ENCODE peak calls at places on chromosomes 7 and 10, in eight cellular contexts. R is osteocyte, W is CD14-positive monocyte, S is smooth muscle cell of the brain vasculature, E is Caco-2, K is upper lobe of left lung, C is mesendoderm, G is activated T-cell treated with anti-CD3 and anti-CD28 coated beads for 1 hour. O is an unnamed sample.

GRCh38 chr10:2067015-2067414 is 329.7 kb upstream of the ADARB2 start:
- DNase-seq in E (no peak), C (no peak), K (no peak), R (no peak), S (no peak), W (no peak), G (no peak), O (no peak)

GRCh38 chr10:60236869-60237524 is 152.7 kb downstream of the ANK3 start:
- DNase-seq in E (no peak), S (no peak), R (no peak), W (peak), G (no peak), C (no peak), K (peak), O (no peak)

GRCh38 chr10:12907651-12908050 is 93.9 kb downstream of the CCDC3 start:
- DNase-seq in R (peak), W (no peak), S (peak), C (peak), G (no peak), E (no peak), K (no peak), O (no peak)

GRCh38 chr10:120011359-120012132 is 119.0 kb downstream of the SEC23IP start:
- DNase-seq in K (no peak), E (peak), W (no peak), S (no peak), G (no peak), R (no peak), C (peak), O (peak)

GRCh38 chr7:82050134-82050533 is 280.3 kb upstream of the HGF start:
- DNase-seq in R (no peak), S (peak), K (no peak), G (no peak), C (peak), W (no peak), E (peak), O (no peak)

GRCh38 chr10:132536241-132536963 is 1.2 kb upstream of the INPP5A start:
- DNase-seq in W (peak), E (peak), G (no peak), S (no peak), R (no peak), K (peak), C (no peak), O (peak)

GRCh38 chr10:51201947-51202346 is 127.7 kb downstream of the PRKG1 start:
- DNase-seq in C (no peak), S (no peak), G (no peak), E (no peak), R (no peak), W (no peak), K (no peak), O (no peak)

GRCh38 chr10:43322769-43323168 is 48.7 kb upstream of the FXYD4 start:
- DNase-seq in C (peak), R (peak), K (peak), G (peak), S (peak), W (peak), E (no peak), O (peak)

GRCh38 chr7:75066521-75066920 is 7.1 kb downstream of the RCC1L start:
- DNase-seq in E (no peak), R (no peak), G (no peak), C (no peak), W (no peak), K (no peak), S (no peak), O (no peak)

GRCh38 chr10:133117036-133117687 is 29.4 kb downstream of the ADGRA1 start:
- DNase-seq in R (no peak), W (no peak), G (no peak), C (no peak), S (no peak), K (no peak), E (no peak), O (no peak)

GRCh38 chr10:119020627-119020946 is 8.9 kb upstream of the NANOS1 start:
- DNase-seq in E (no peak), K (no peak), C (no peak), S (no peak), G (no peak), W (no peak), R (no peak), O (no peak)

GRCh38 chr10:78435484-78436222 is 402.0 kb downstream of the RPS24 start:
- DNase-seq in K (no peak), C (no peak), W (no peak), E (no peak), S (no peak), R (no peak), G (no peak), O (no peak)

GRCh38 chr10:126420571-126421275 is 32.4 kb upstream of the ADAM12 start:
- DNase-seq in W (no peak), E (no peak), G (no peak), R (no peak), C (no peak), S (no peak), K (no peak), O (no peak)

GRCh38 chr10:23141995-23142394 is 46.6 kb downstream of the MSRB2 start:
- DNase-seq in G (no peak), R (no peak), W (no peak), E (no peak), S (no peak), K (no peak), C (no peak), O (no peak)

GRCh38 chr7:47557317-47557985 is 24.5 kb downstream of the TNS3 start:
- DNase-seq in G (no peak), R (no peak), W (no peak), E (no peak), K (no peak), S (no peak), C (no peak), O (no peak)

GRCh38 chr7:56083150-56083785 is 9.5 kb downstream of the PHKG1 start:
- DNase-seq in R (no peak), S (no peak), C (no peak), W (no peak), G (no peak), K (no peak), E (no peak), O (no peak)

GRCh38 chr10:120456626-120457430 is at the start of gene PLPP4:
- DNase-seq in C (peak), R (peak), G (no peak), S (no peak), K (no peak), E (peak), W (no peak), O (peak)

GRCh38 chr10:71068811-71069411 is 143.5 kb upstream of the UNC5B start:
- DNase-seq in E (no peak), G (no peak), W (no peak), R (no peak), C (peak), S (no peak), K (no peak), O (peak)

GRCh38 chr7:151139071-151139521 is 28.4 kb downstream of the GBX1 start:
- DNase-seq in R (no peak), S (no peak), W (peak), G (no peak), E (no peak), C (peak), K (no peak), O (peak)

GRCh38 chr7:18491871-18492270 is 3.7 kb upstream of the HDAC9 start:
- DNase-seq in K (no peak), W (no peak), E (no peak), S (no peak), R (no peak), G (no peak), C (no peak), O (no peak)

GRCh38 chr7:6032167-6032566 is 991 bp downstream of the ANKRD61 start:
- DNase-seq in S (no peak), G (no peak), K (no peak), R (no peak), W (no peak), C (no peak), E (no peak), O (no peak)

GRCh38 chr7:121442845-121443244 is 46.7 kb upstream of the FAM3C start:
- DNase-seq in K (no peak), C (peak), G (no peak), E (no peak), W (no peak), S (no peak), R (no peak), O (peak)

GRCh38 chr7:110774066-110774465 is 316.9 kb upstream of the LRRN3 start:
- DNase-seq in G (no peak), W (no peak), S (no peak), C (no peak), K (no peak), E (peak), R (no peak), O (no peak)

GRCh38 chr10:59903871-59904270 is 2.5 kb downstream of the CCDC6 start:
- DNase-seq in W (no peak), C (no peak), G (no peak), E (no peak), K (no peak), R (no peak), S (no peak), O (no peak)

GRCh38 chr7:17769918-17770317 is 170.4 kb downstream of the SNX13 start:
- DNase-seq in G (peak), R (no peak), S (peak), K (peak), E (peak), C (peak), W (peak), O (peak)

GRCh38 chr10:84768132-84768531 is 439.7 kb downstream of the CCSER2 start:
- DNase-seq in C (no peak), W (no peak), S (no peak), E (no peak), G (no peak), K (no peak), R (no peak), O (no peak)

GRCh38 chr7:86667732-86668131 is 24.0 kb downstream of the GRM3 start:
- DNase-seq in G (no peak), C (peak), R (no peak), S (no peak), W (no peak), K (no peak), E (no peak), O (no peak)

GRCh38 chr7:79789584-79790345 is 336.3 kb upstream of the MAGI2 start:
- DNase-seq in G (no peak), K (no peak), W (no peak), S (no peak), E (no peak), R (no peak), C (no peak), O (no peak)

GRCh38 chr7:132943645-132944044 is 138.2 kb downstream of the CHCHD3 start:
- DNase-seq in E (no peak), G (no peak), C (no peak), S (no peak), R (no peak), K (no peak), W (no peak), O (no peak)

GRCh38 chr7:250523-250922 is 39.4 kb upstream of the FOXL3 start:
- DNase-seq in S (no peak), G (no peak), E (no peak), W (no peak), K (no peak), C (no peak), R (no peak), O (no peak)

GRCh38 chr10:129341131-129341530 is 125.9 kb upstream of the MGMT start:
- DNase-seq in K (no peak), W (no peak), E (no peak), C (no peak), G (no peak), R (peak), S (no peak), O (no peak)

GRCh38 chr7:65307651-65308299 is 65.9 kb upstream of the ZNF92 start:
- DNase-seq in R (peak), C (peak), E (peak), G (peak), W (no peak), S (peak), K (peak), O (peak)

GRCh38 chr10:109706157-109706556 is 217.2 kb downstream of the XPNPEP1 start:
- DNase-seq in E (no peak), C (no peak), K (no peak), S (no peak), G (no peak), R (no peak), W (no peak), O (no peak)

GRCh38 chr7:92880212-92881090 is 44.1 kb upstream of the CDK6 start:
- DNase-seq in K (no peak), C (peak), R (no peak), W (no peak), G (no peak), S (no peak), E (peak), O (peak)

GRCh38 chr10:89120931-89121907 is 85.9 kb downstream of the CH25H start:
- DNase-seq in E (no peak), G (no peak), S (no peak), R (no peak), W (no peak), C (no peak), K (no peak), O (no peak)